ENCODE peak calls at places on chromosomes 13 and 19, in nine cellular contexts. Y is fibroblast of lung; I is dorsolateral prefrontal cortex; G is GM23338; P is cardiac fibroblast; J is astrocyte of the spinal cord; M is endodermal cell; O is HFF-Myc; Q is CD8-positive, alpha-beta T cell. S is an unnamed sample.

GRCh38 chr13:33940898-33941297 is 122.9 kb downstream of the RFC3 start:
- DNase-seq in Y (no peak), I (no peak), G (peak; percentile 37), P (peak; percentile 49), J (no peak), M (peak; percentile 52), O (no peak), Q (no peak), S (peak; percentile 46)

GRCh38 chr19:52599241-52599640 is 29.2 kb downstream of the ZNF701 start:
- DNase-seq in Y (no peak), I (no peak), G (peak; percentile 53), P (no peak), J (no peak), M (no peak), O (no peak), Q (no peak), S (no peak)

GRCh38 chr19:41637484-41637883 is 10.6 kb upstream of the CEACAM4 start:
- DNase-seq in Y (no peak), I (no peak), G (no peak), P (no peak), J (no peak), M (no peak), O (no peak), Q (no peak), S (no peak)

GRCh38 chr19:34457446-34457845 is 24.1 kb upstream of the WTIP start:
- DNase-seq in Y (no peak), I (no peak), G (no peak), P (peak; percentile 33), J (no peak), M (no peak), O (no peak), Q (no peak), S (no peak)

GRCh38 chr19:2983351-2984195 is 6.2 kb downstream of the TLE6 start:
- DNase-seq in Y (peak; percentile 75), I (peak; percentile 25), G (peak; percentile 93), P (peak; percentile 65), J (peak; percentile 84), M (no peak), O (no peak), Q (no peak), S (peak; percentile 74)

GRCh38 chr19:58317481-58318072 is 9.2 kb upstream of the ZSCAN22 start:
- DNase-seq in Y (peak; percentile 66), I (no peak), G (peak; percentile 69), P (peak; percentile 61), J (peak; percentile 39), M (peak; percentile 68), O (peak; percentile 30), Q (no peak), S (peak; percentile 62)

GRCh38 chr13:34942732-34943674 is 933 bp downstream of the NBEA start:
- DNase-seq in Y (no peak), I (no peak), G (peak; percentile 78), P (no peak), J (no peak), M (peak; percentile 87), O (no peak), Q (peak; percentile 22), S (no peak)

GRCh38 chr13:101695870-101696516 is 243.5 kb downstream of the ITGBL1 start:
- DNase-seq in Y (no peak), I (no peak), G (no peak), P (no peak), J (no peak), M (no peak), O (no peak), Q (no peak), S (peak; percentile 16)

GRCh38 chr13:107563099-107563925 is 652.0 kb downstream of the LIG4 start:
- DNase-seq in Y (no peak), I (no peak), G (no peak), P (no peak), J (no peak), M (no peak), O (no peak), Q (no peak), S (no peak)

GRCh38 chr13:74132768-74133656 is 1.2 kb downstream of the KLF12 start:
- DNase-seq in Y (peak; percentile 71), I (peak; percentile 21), G (peak; percentile 68), P (peak; percentile 40), J (peak; percentile 35), M (peak; percentile 71), O (no peak), Q (peak; percentile 44), S (no peak)

GRCh38 chr13:106498158-106498557 is 37.3 kb downstream of the EFNB2 start:
- DNase-seq in Y (no peak), I (no peak), G (no peak), P (no peak), J (no peak), M (no peak), O (no peak), Q (no peak), S (no peak)

GRCh38 chr19:45172173-45172572 is 5.9 kb downstream of the TRAPPC6A start:
- DNase-seq in Y (no peak), I (no peak), G (no peak), P (no peak), J (no peak), M (no peak), O (no peak), Q (peak; percentile 20), S (no peak)

GRCh38 chr13:65719831-65720230 is 1510.3 kb downstream of the PCDH9 start:
- DNase-seq in Y (no peak), I (no peak), G (no peak), P (no peak), J (no peak), M (no peak), O (no peak), Q (no peak), S (no peak)

GRCh38 chr19:8022275-8022674 is 16.8 kb upstream of the ELAVL1 start:
- DNase-seq in Y (no peak), I (no peak), G (no peak), P (no peak), J (no peak), M (no peak), O (no peak), Q (no peak), S (no peak)

DNA sequence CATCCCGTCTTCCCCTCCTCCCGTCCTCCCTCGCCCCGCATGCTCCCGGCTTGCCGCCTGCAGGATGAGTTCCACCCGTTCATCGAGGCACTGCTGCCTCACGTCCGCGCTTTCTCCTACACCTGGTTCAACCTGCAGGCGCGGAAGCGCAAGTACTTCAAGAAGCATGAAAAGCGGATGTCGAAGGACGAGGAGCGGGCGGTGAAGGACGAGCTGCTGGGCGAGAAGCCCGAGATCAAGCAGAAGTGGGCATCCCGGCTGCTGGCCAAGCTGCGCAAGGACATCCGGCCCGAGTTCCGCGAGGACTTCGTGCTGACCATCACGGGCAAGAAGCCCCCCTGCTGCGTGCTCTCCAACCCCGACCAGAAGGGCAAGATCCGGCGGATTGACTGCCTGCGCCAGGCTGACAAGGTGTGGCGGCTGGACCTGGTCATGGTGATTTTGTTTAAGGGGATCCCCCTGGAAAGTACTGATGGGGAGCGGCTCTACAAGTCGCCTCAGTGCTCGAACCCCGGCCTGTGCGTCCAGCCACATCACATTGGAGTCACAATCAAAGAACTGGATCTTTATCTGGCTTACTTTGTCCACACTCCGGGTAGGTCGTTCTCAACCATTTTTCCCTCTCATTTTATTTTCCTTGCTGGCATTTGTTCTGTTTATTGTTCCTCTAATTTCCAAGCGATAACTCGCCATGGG is 29.8 kb downstream of the NFIX start:
- DNase-seq in Y (no peak), I (no peak), G (peak; percentile 69), P (no peak), J (no peak), M (peak; percentile 77), O (no peak), Q (no peak), S (no peak)
- H3K4me3 ChIP-seq in Y (peak overlapping the region; percentile 73), I (peak overlapping the region; percentile 69), G (peak overlapping the region; percentile 38), P (peak overlapping the region; percentile 59), J (peak overlapping the region; percentile 51), M (no peak overlapping the region), O (peak overlapping the region; percentile 53), Q (peak overlapping the region; percentile 17), S (peak overlapping the region; percentile 86)

DNA sequence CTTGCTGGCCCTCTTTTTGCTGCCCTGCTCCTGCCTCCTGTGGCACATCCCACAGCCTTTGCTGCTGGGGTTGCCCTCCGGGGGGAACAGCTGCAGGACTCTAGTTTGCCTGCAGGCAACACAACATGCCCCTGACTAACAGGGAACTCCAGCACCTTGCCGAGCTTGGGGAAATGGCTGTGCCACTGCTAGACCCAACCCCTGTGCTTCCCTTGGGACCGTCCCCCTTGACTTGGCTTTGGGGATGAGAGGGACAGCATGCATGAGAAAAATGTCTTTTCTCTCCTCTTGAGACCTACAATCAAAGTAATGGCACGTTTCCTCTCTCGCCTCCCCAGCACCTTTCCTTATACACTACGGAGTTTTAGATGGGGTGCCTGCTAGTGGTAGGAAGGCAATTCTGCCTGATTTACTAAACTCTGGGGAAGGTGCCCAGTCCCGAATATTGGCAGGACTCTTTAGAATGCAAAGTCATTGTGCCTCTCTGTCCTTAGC is 12.4 kb upstream of the VWA8 start:
- DNase-seq in Y (no peak), I (no peak), G (peak; percentile 76), P (no peak), J (no peak), M (peak; percentile 84), O (no peak), Q (no peak), S (peak; percentile 20)
- TF ChIP-seq CTCF in Y (no peak), I (no peak), G (peak; percentile 48), P (no peak), J (peak; percentile 11), M (peak; percentile 68), O (no peak), Q (no peak), S (peak; percentile 23)

DNA sequence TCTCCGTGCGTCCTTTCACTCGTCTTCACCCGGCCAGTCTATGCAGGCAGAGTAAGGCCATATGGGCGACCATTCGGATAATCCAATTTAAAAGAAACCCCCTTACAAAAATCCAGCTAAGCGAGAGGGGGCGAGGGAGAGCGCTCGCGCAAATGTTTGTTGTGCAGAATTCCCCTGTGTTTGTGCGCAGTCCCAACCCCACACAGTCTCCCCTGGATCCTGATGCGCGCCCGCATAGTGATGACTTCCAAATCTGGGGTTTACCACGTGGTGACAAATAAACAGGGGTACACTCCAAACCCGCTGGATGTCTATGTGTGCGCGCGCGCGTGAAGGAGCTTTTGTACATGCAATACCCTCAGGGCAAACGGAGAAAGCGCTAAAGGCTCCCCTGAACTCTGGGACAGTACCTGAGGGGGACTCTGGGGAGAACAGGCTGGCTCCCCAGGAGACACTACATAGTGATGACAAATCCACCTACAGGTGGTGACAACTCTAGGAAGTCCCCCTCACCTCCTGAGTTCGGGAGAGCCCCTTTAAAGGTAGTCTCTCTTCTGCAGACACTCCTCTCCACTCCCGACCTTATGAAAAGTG is 8.5 kb downstream of the SOX21 start:
- DNase-seq in Y (no peak), I (no peak), G (peak; percentile 25), P (no peak), J (no peak), M (no peak), O (no peak), Q (no peak), S (no peak)
- H3K4me3 ChIP-seq in Y (no peak overlapping the region), I (peak overlapping the region; percentile 54), G (peak overlapping the region; percentile 67), P (no peak overlapping the region), J (no peak overlapping the region), M (peak overlapping the region; percentile 53), O (no peak overlapping the region), Q (no peak overlapping the region), S (no peak overlapping the region)

DNA sequence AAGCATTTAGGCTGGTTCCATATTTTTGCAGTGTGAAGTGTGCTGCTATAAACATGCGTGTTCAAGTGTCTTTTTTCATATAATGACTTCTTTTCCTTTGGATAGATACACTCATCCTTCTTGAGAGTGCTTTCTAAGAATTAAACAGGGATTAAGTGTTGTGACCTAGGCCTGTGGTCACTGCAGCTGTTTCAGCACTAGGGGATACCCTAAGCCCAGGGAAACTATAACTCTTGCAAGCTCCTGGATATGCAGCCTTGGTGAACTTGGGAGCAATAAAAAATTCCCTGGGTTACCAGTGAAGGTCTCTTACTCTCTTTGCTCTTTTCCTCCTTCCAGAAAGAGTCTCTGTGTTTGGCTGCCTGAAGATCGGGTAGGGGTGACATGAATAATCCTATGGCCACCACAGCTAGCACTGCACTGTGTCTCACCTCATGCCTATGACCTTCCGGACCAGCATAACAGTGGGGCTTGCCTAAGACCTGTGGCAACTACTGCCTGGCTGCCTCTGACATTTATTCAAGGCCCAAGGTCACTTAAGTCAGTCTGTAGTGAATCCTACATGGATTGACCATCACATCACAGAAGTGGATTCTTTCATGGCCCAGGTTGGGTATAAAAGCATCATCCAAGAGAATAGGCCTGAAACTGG is 799.7 kb downstream of the DACH1 start:
- DNase-seq in Y (peak; percentile 6), I (no peak), G (peak; percentile 35), P (no peak), J (no peak), M (peak; percentile 47), O (no peak), Q (no peak), S (no peak)
- TF ChIP-seq CTCF in Y (peak; percentile 8), I (no peak), G (peak; percentile 44), P (no peak), J (no peak), M (peak; percentile 72), O (no peak), Q (no peak), S (no peak)